ENCODE peak calls at places on chromosomes 13 and 19, in five cellular contexts. One of them, this sample, is unnamed.

GRCh38 chr13:75384881-75385707 is 96.9 kb downstream of the TBC1D4 start:
- DNase-seq in GDM1: no peak
- DNase-seq in stimulated activated CD8-positive, alpha-beta memory T cell treated with anti-CD3 and anti-CD28 coated beads, Interleukin-7, amount 100 ng/mL, for 1 hour: no peak
- DNase-seq in HEK293T: no peak
- DNase-seq in mesenteric fat pad: no peak
- DNase-seq in this sample: peak

GRCh38 chr13:108435393-108436149 is 166.1 kb downstream of the TNFSF13B start:
- DNase-seq in GDM1: no peak
- DNase-seq in stimulated activated CD8-positive, alpha-beta memory T cell treated with anti-CD3 and anti-CD28 coated beads, Interleukin-7, amount 100 ng/mL, for 1 hour: no peak
- DNase-seq in HEK293T: no peak
- DNase-seq in mesenteric fat pad: no peak
- DNase-seq in this sample: no peak

GRCh38 chr13:97225533-97225932 is 3.4 kb downstream of the MBNL2 start:
- DNase-seq in GDM1: no peak
- DNase-seq in stimulated activated CD8-positive, alpha-beta memory T cell treated with anti-CD3 and anti-CD28 coated beads, Interleukin-7, amount 100 ng/mL, for 1 hour: no peak
- DNase-seq in HEK293T: no peak
- DNase-seq in mesenteric fat pad: no peak
- DNase-seq in this sample: no peak

GRCh38 chr13:75685239-75685697 is 49.1 kb downstream of the LMO7 start:
- DNase-seq in GDM1: no peak
- DNase-seq in stimulated activated CD8-positive, alpha-beta memory T cell treated with anti-CD3 and anti-CD28 coated beads, Interleukin-7, amount 100 ng/mL, for 1 hour: no peak
- DNase-seq in HEK293T: no peak
- DNase-seq in mesenteric fat pad: no peak
- DNase-seq in this sample: peak

GRCh38 chr19:6012416-6013170 is 34.7 kb upstream of the RANBP3 start:
- DNase-seq in GDM1: no peak
- DNase-seq in stimulated activated CD8-positive, alpha-beta memory T cell treated with anti-CD3 and anti-CD28 coated beads, Interleukin-7, amount 100 ng/mL, for 1 hour: no peak
- DNase-seq in HEK293T: no peak
- DNase-seq in mesenteric fat pad: no peak
- DNase-seq in this sample: no peak

GRCh38 chr13:66159526-66159925 is 1070.6 kb downstream of the PCDH9 start:
- DNase-seq in GDM1: no peak
- DNase-seq in stimulated activated CD8-positive, alpha-beta memory T cell treated with anti-CD3 and anti-CD28 coated beads, Interleukin-7, amount 100 ng/mL, for 1 hour: no peak
- DNase-seq in HEK293T: no peak
- DNase-seq in mesenteric fat pad: no peak
- DNase-seq in this sample: no peak

GRCh38 chr13:79212064-79212619 is 193.9 kb downstream of the RBM26 start:
- DNase-seq in GDM1: no peak
- DNase-seq in stimulated activated CD8-positive, alpha-beta memory T cell treated with anti-CD3 and anti-CD28 coated beads, Interleukin-7, amount 100 ng/mL, for 1 hour: no peak
- DNase-seq in HEK293T: no peak
- DNase-seq in mesenteric fat pad: no peak
- DNase-seq in this sample: no peak

GRCh38 chr19:35105411-35106290 is 10.0 kb upstream of the FXYD3 start:
- DNase-seq in GDM1: no peak
- DNase-seq in stimulated activated CD8-positive, alpha-beta memory T cell treated with anti-CD3 and anti-CD28 coated beads, Interleukin-7, amount 100 ng/mL, for 1 hour: no peak
- DNase-seq in HEK293T: no peak
- DNase-seq in mesenteric fat pad: no peak
- DNase-seq in this sample: no peak

GRCh38 chr13:44609137-44609536 is 33.0 kb upstream of the TSC22D1 start:
- DNase-seq in GDM1: no peak
- DNase-seq in stimulated activated CD8-positive, alpha-beta memory T cell treated with anti-CD3 and anti-CD28 coated beads, Interleukin-7, amount 100 ng/mL, for 1 hour: no peak
- DNase-seq in HEK293T: no peak
- DNase-seq in mesenteric fat pad: no peak
- DNase-seq in this sample: no peak

GRCh38 chr19:7815325-7815724 is 14.7 kb upstream of the EVI5L start:
- DNase-seq in GDM1: no peak
- DNase-seq in stimulated activated CD8-positive, alpha-beta memory T cell treated with anti-CD3 and anti-CD28 coated beads, Interleukin-7, amount 100 ng/mL, for 1 hour: no peak
- DNase-seq in HEK293T: no peak
- DNase-seq in mesenteric fat pad: no peak
- DNase-seq in this sample: no peak

GRCh38 chr13:98930014-98930625 is 47.7 kb downstream of the DOCK9 start:
- DNase-seq in GDM1: no peak
- DNase-seq in stimulated activated CD8-positive, alpha-beta memory T cell treated with anti-CD3 and anti-CD28 coated beads, Interleukin-7, amount 100 ng/mL, for 1 hour: no peak
- DNase-seq in HEK293T: no peak
- DNase-seq in mesenteric fat pad: no peak
- DNase-seq in this sample: peak

GRCh38 chr13:83216521-83217245 is 665.6 kb downstream of the SLITRK1 start:
- DNase-seq in GDM1: no peak
- DNase-seq in stimulated activated CD8-positive, alpha-beta memory T cell treated with anti-CD3 and anti-CD28 coated beads, Interleukin-7, amount 100 ng/mL, for 1 hour: no peak
- DNase-seq in HEK293T: no peak
- DNase-seq in mesenteric fat pad: no peak
- DNase-seq in this sample: no peak

GRCh38 chr13:40221460-40222201 is 444.8 kb downstream of the FOXO1 start:
- DNase-seq in GDM1: no peak
- DNase-seq in stimulated activated CD8-positive, alpha-beta memory T cell treated with anti-CD3 and anti-CD28 coated beads, Interleukin-7, amount 100 ng/mL, for 1 hour: no peak
- DNase-seq in HEK293T: no peak
- DNase-seq in mesenteric fat pad: no peak
- DNase-seq in this sample: no peak

GRCh38 chr13:40910324-40911050 is 108.6 kb downstream of the ELF1 start:
- DNase-seq in GDM1: no peak
- DNase-seq in stimulated activated CD8-positive, alpha-beta memory T cell treated with anti-CD3 and anti-CD28 coated beads, Interleukin-7, amount 100 ng/mL, for 1 hour: no peak
- DNase-seq in HEK293T: no peak
- DNase-seq in mesenteric fat pad: no peak
- DNase-seq in this sample: no peak

GRCh38 chr13:48158290-48158689 is 63.4 kb upstream of the MED4 start:
- DNase-seq in GDM1: no peak
- DNase-seq in stimulated activated CD8-positive, alpha-beta memory T cell treated with anti-CD3 and anti-CD28 coated beads, Interleukin-7, amount 100 ng/mL, for 1 hour: no peak
- DNase-seq in HEK293T: no peak
- DNase-seq in mesenteric fat pad: no peak
- DNase-seq in this sample: no peak

GRCh38 chr13:43986395-43986794 is 106.7 kb downstream of the LACC1 start:
- DNase-seq in GDM1: no peak
- DNase-seq in stimulated activated CD8-positive, alpha-beta memory T cell treated with anti-CD3 and anti-CD28 coated beads, Interleukin-7, amount 100 ng/mL, for 1 hour: no peak
- DNase-seq in HEK293T: no peak
- DNase-seq in mesenteric fat pad: no peak
- DNase-seq in this sample: no peak

GRCh38 chr13:66911411-66911939 is 318.7 kb downstream of the PCDH9 start:
- DNase-seq in GDM1: no peak
- DNase-seq in stimulated activated CD8-positive, alpha-beta memory T cell treated with anti-CD3 and anti-CD28 coated beads, Interleukin-7, amount 100 ng/mL, for 1 hour: no peak
- DNase-seq in HEK293T: no peak
- DNase-seq in mesenteric fat pad: no peak
- DNase-seq in this sample: no peak

GRCh38 chr13:98263841-98264240 is 86.8 kb upstream of the RNF113B start:
- DNase-seq in GDM1: no peak
- DNase-seq in stimulated activated CD8-positive, alpha-beta memory T cell treated with anti-CD3 and anti-CD28 coated beads, Interleukin-7, amount 100 ng/mL, for 1 hour: no peak
- DNase-seq in HEK293T: no peak
- DNase-seq in mesenteric fat pad: no peak
- DNase-seq in this sample: no peak

GRCh38 chr19:1455336-1456120 is 5.6 kb downstream of the APC2 start:
- DNase-seq in GDM1: peak
- DNase-seq in stimulated activated CD8-positive, alpha-beta memory T cell treated with anti-CD3 and anti-CD28 coated beads, Interleukin-7, amount 100 ng/mL, for 1 hour: no peak
- DNase-seq in HEK293T: peak
- DNase-seq in mesenteric fat pad: no peak
- DNase-seq in this sample: peak

GRCh38 chr13:67754016-67754415 is 523.9 kb upstream of the PCDH9 start:
- DNase-seq in GDM1: no peak
- DNase-seq in stimulated activated CD8-positive, alpha-beta memory T cell treated with anti-CD3 and anti-CD28 coated beads, Interleukin-7, amount 100 ng/mL, for 1 hour: no peak
- DNase-seq in HEK293T: no peak
- DNase-seq in mesenteric fat pad: no peak
- DNase-seq in this sample: no peak

GRCh38 chr19:14516048-14516534 is 2.1 kb downstream of the DNAJB1 start:
- DNase-seq in GDM1: no peak
- DNase-seq in stimulated activated CD8-positive, alpha-beta memory T cell treated with anti-CD3 and anti-CD28 coated beads, Interleukin-7, amount 100 ng/mL, for 1 hour: no peak
- DNase-seq in HEK293T: no peak
- DNase-seq in mesenteric fat pad: no peak
- DNase-seq in this sample: no peak

GRCh38 chr19:49147923-49148682 is 7.1 kb downstream of the HRC start:
- DNase-seq in GDM1: no peak
- DNase-seq in stimulated activated CD8-positive, alpha-beta memory T cell treated with anti-CD3 and anti-CD28 coated beads, Interleukin-7, amount 100 ng/mL, for 1 hour: no peak
- DNase-seq in HEK293T: no peak
- DNase-seq in mesenteric fat pad: no peak
- DNase-seq in this sample: no peak

GRCh38 chr19:44988896-44989563 is 12.2 kb upstream of the RELB start:
- DNase-seq in GDM1: no peak
- DNase-seq in stimulated activated CD8-positive, alpha-beta memory T cell treated with anti-CD3 and anti-CD28 coated beads, Interleukin-7, amount 100 ng/mL, for 1 hour: peak
- DNase-seq in HEK293T: peak
- DNase-seq in mesenteric fat pad: no peak
- DNase-seq in this sample: no peak

GRCh38 chr13:94548382-94549240 is 47.3 kb downstream of the TGDS start:
- DNase-seq in GDM1: peak
- DNase-seq in stimulated activated CD8-positive, alpha-beta memory T cell treated with anti-CD3 and anti-CD28 coated beads, Interleukin-7, amount 100 ng/mL, for 1 hour: no peak
- DNase-seq in HEK293T: no peak
- DNase-seq in mesenteric fat pad: no peak
- DNase-seq in this sample: peak

GRCh38 chr19:44890366-44891015 is 563 bp upstream of the TOMM40 start:
- DNase-seq in GDM1: peak
- DNase-seq in stimulated activated CD8-positive, alpha-beta memory T cell treated with anti-CD3 and anti-CD28 coated beads, Interleukin-7, amount 100 ng/mL, for 1 hour: peak
- DNase-seq in HEK293T: peak
- DNase-seq in mesenteric fat pad: no peak
- DNase-seq in this sample: peak

GRCh38 chr19:4352701-4353121 is 9.3 kb downstream of the MPND start:
- DNase-seq in GDM1: peak
- DNase-seq in stimulated activated CD8-positive, alpha-beta memory T cell treated with anti-CD3 and anti-CD28 coated beads, Interleukin-7, amount 100 ng/mL, for 1 hour: peak
- DNase-seq in HEK293T: peak
- DNase-seq in mesenteric fat pad: no peak
- DNase-seq in this sample: no peak

GRCh38 chr13:30569901-30570576 is 47.7 kb upstream of the USPL1 start:
- DNase-seq in GDM1: no peak
- DNase-seq in stimulated activated CD8-positive, alpha-beta memory T cell treated with anti-CD3 and anti-CD28 coated beads, Interleukin-7, amount 100 ng/mL, for 1 hour: no peak
- DNase-seq in HEK293T: no peak
- DNase-seq in mesenteric fat pad: no peak
- DNase-seq in this sample: no peak

GRCh38 chr19:46602392-46603194 is 1.5 kb downstream of the CALM3 start:
- DNase-seq in GDM1: no peak
- DNase-seq in stimulated activated CD8-positive, alpha-beta memory T cell treated with anti-CD3 and anti-CD28 coated beads, Interleukin-7, amount 100 ng/mL, for 1 hour: no peak
- DNase-seq in HEK293T: peak
- DNase-seq in mesenteric fat pad: peak
- DNase-seq in this sample: no peak

GRCh38 chr19:1487576-1488281 is 2.4 kb downstream of the PCSK4 start:
- DNase-seq in GDM1: no peak
- DNase-seq in stimulated activated CD8-positive, alpha-beta memory T cell treated with anti-CD3 and anti-CD28 coated beads, Interleukin-7, amount 100 ng/mL, for 1 hour: no peak
- DNase-seq in HEK293T: no peak
- DNase-seq in mesenteric fat pad: no peak
- DNase-seq in this sample: no peak